ENCODE peak calls at places on chromosomes 4 and X, in six cellular contexts. One of them, this sample, is unnamed.
A peak's percentile ranks its signal among the peaks of the same experiment; 100 is the strongest.

GRCh38 chr4:98662619-98663225 is 4.3 kb upstream of the TSPAN5 start:
- DNase-seq in amniotic stem cell: no peak
- DNase-seq in activated naive CD4-positive, alpha-beta T cell treated with anti-CD3 and anti-CD28 coated beads, Interleukin-2, amount 50 U/mL, for 72 hours: peak; percentile 26
- DNase-seq in naive thymus-derived CD4-positive, alpha-beta T cell: peak; percentile 48
- DNase-seq in stimulated activated CD8-positive, alpha-beta memory T cell treated with anti-CD3 and anti-CD28 coated beads, Interleukin-2, amount 100 ng/mL, for 48 hours: peak; percentile 11
- DNase-seq in body of pancreas: peak; percentile 25
- DNase-seq in this sample: peak; percentile 11

GRCh38 chr4:85825937-85826678 is 351.2 kb downstream of the ARHGAP24 start:
- DNase-seq in amniotic stem cell: no peak
- DNase-seq in activated naive CD4-positive, alpha-beta T cell treated with anti-CD3 and anti-CD28 coated beads, Interleukin-2, amount 50 U/mL, for 72 hours: no peak
- DNase-seq in naive thymus-derived CD4-positive, alpha-beta T cell: no peak
- DNase-seq in stimulated activated CD8-positive, alpha-beta memory T cell treated with anti-CD3 and anti-CD28 coated beads, Interleukin-2, amount 100 ng/mL, for 48 hours: no peak
- DNase-seq in body of pancreas: peak; percentile 63
- DNase-seq in this sample: no peak

GRCh38 chrX:925652-926061 is 286.8 kb downstream of the CRLF2 start:
- DNase-seq in amniotic stem cell: no peak
- DNase-seq in activated naive CD4-positive, alpha-beta T cell treated with anti-CD3 and anti-CD28 coated beads, Interleukin-2, amount 50 U/mL, for 72 hours: no peak
- DNase-seq in naive thymus-derived CD4-positive, alpha-beta T cell: no peak
- DNase-seq in stimulated activated CD8-positive, alpha-beta memory T cell treated with anti-CD3 and anti-CD28 coated beads, Interleukin-2, amount 100 ng/mL, for 48 hours: no peak
- DNase-seq in body of pancreas: no peak
- DNase-seq in this sample: no peak

GRCh38 chr4:10099521-10100325 is 16.9 kb downstream of the WDR1 start:
- DNase-seq in amniotic stem cell: no peak
- DNase-seq in activated naive CD4-positive, alpha-beta T cell treated with anti-CD3 and anti-CD28 coated beads, Interleukin-2, amount 50 U/mL, for 72 hours: no peak
- DNase-seq in naive thymus-derived CD4-positive, alpha-beta T cell: peak; percentile 46
- DNase-seq in stimulated activated CD8-positive, alpha-beta memory T cell treated with anti-CD3 and anti-CD28 coated beads, Interleukin-2, amount 100 ng/mL, for 48 hours: no peak
- DNase-seq in body of pancreas: no peak
- DNase-seq in this sample: peak; percentile 50

GRCh38 chr4:121139533-121140222 is 24.4 kb downstream of the TNIP3 start:
- DNase-seq in amniotic stem cell: no peak
- DNase-seq in activated naive CD4-positive, alpha-beta T cell treated with anti-CD3 and anti-CD28 coated beads, Interleukin-2, amount 50 U/mL, for 72 hours: no peak
- DNase-seq in naive thymus-derived CD4-positive, alpha-beta T cell: no peak
- DNase-seq in stimulated activated CD8-positive, alpha-beta memory T cell treated with anti-CD3 and anti-CD28 coated beads, Interleukin-2, amount 100 ng/mL, for 48 hours: no peak
- DNase-seq in body of pancreas: no peak
- DNase-seq in this sample: peak; percentile 21

GRCh38 chrX:117327306-117327705 is 789.3 kb downstream of the KLHL13 start:
- DNase-seq in amniotic stem cell: no peak
- DNase-seq in activated naive CD4-positive, alpha-beta T cell treated with anti-CD3 and anti-CD28 coated beads, Interleukin-2, amount 50 U/mL, for 72 hours: no peak
- DNase-seq in naive thymus-derived CD4-positive, alpha-beta T cell: no peak
- DNase-seq in stimulated activated CD8-positive, alpha-beta memory T cell treated with anti-CD3 and anti-CD28 coated beads, Interleukin-2, amount 100 ng/mL, for 48 hours: no peak
- DNase-seq in body of pancreas: no peak
- DNase-seq in this sample: no peak

GRCh38 chr4:102562995-102563394 is 61.8 kb downstream of the NFKB1 start:
- DNase-seq in amniotic stem cell: no peak
- DNase-seq in activated naive CD4-positive, alpha-beta T cell treated with anti-CD3 and anti-CD28 coated beads, Interleukin-2, amount 50 U/mL, for 72 hours: no peak
- DNase-seq in naive thymus-derived CD4-positive, alpha-beta T cell: no peak
- DNase-seq in stimulated activated CD8-positive, alpha-beta memory T cell treated with anti-CD3 and anti-CD28 coated beads, Interleukin-2, amount 100 ng/mL, for 48 hours: no peak
- DNase-seq in body of pancreas: no peak
- DNase-seq in this sample: no peak

GRCh38 chr4:7679431-7679830 is 244.7 kb upstream of the PSAPL1 start:
- DNase-seq in amniotic stem cell: no peak
- DNase-seq in activated naive CD4-positive, alpha-beta T cell treated with anti-CD3 and anti-CD28 coated beads, Interleukin-2, amount 50 U/mL, for 72 hours: no peak
- DNase-seq in naive thymus-derived CD4-positive, alpha-beta T cell: no peak
- DNase-seq in stimulated activated CD8-positive, alpha-beta memory T cell treated with anti-CD3 and anti-CD28 coated beads, Interleukin-2, amount 100 ng/mL, for 48 hours: no peak
- DNase-seq in body of pancreas: no peak
- DNase-seq in this sample: no peak

GRCh38 chrX:123108513-123109427 is 75.3 kb upstream of the GRIA3 start:
- DNase-seq in amniotic stem cell: no peak
- DNase-seq in activated naive CD4-positive, alpha-beta T cell treated with anti-CD3 and anti-CD28 coated beads, Interleukin-2, amount 50 U/mL, for 72 hours: no peak
- DNase-seq in naive thymus-derived CD4-positive, alpha-beta T cell: no peak
- DNase-seq in stimulated activated CD8-positive, alpha-beta memory T cell treated with anti-CD3 and anti-CD28 coated beads, Interleukin-2, amount 100 ng/mL, for 48 hours: no peak
- DNase-seq in body of pancreas: no peak
- DNase-seq in this sample: no peak

GRCh38 chr4:176404591-176404990 is 84.8 kb downstream of the SPCS3 start:
- DNase-seq in amniotic stem cell: no peak
- DNase-seq in activated naive CD4-positive, alpha-beta T cell treated with anti-CD3 and anti-CD28 coated beads, Interleukin-2, amount 50 U/mL, for 72 hours: no peak
- DNase-seq in naive thymus-derived CD4-positive, alpha-beta T cell: no peak
- DNase-seq in stimulated activated CD8-positive, alpha-beta memory T cell treated with anti-CD3 and anti-CD28 coated beads, Interleukin-2, amount 100 ng/mL, for 48 hours: no peak
- DNase-seq in body of pancreas: no peak
- DNase-seq in this sample: no peak

GRCh38 chr4:118113220-118113619 is 78.9 kb downstream of the NDST3 start:
- DNase-seq in amniotic stem cell: no peak
- DNase-seq in activated naive CD4-positive, alpha-beta T cell treated with anti-CD3 and anti-CD28 coated beads, Interleukin-2, amount 50 U/mL, for 72 hours: no peak
- DNase-seq in naive thymus-derived CD4-positive, alpha-beta T cell: no peak
- DNase-seq in stimulated activated CD8-positive, alpha-beta memory T cell treated with anti-CD3 and anti-CD28 coated beads, Interleukin-2, amount 100 ng/mL, for 48 hours: no peak
- DNase-seq in body of pancreas: no peak
- DNase-seq in this sample: no peak

GRCh38 chr4:99102634-99103033 is 14.0 kb upstream of the ADH5 start:
- DNase-seq in amniotic stem cell: no peak
- DNase-seq in activated naive CD4-positive, alpha-beta T cell treated with anti-CD3 and anti-CD28 coated beads, Interleukin-2, amount 50 U/mL, for 72 hours: no peak
- DNase-seq in naive thymus-derived CD4-positive, alpha-beta T cell: no peak
- DNase-seq in stimulated activated CD8-positive, alpha-beta memory T cell treated with anti-CD3 and anti-CD28 coated beads, Interleukin-2, amount 100 ng/mL, for 48 hours: no peak
- DNase-seq in body of pancreas: no peak
- DNase-seq in this sample: no peak

GRCh38 chr4:183912585-183912984 is 7.5 kb downstream of the STOX2 start:
- DNase-seq in amniotic stem cell: no peak
- DNase-seq in activated naive CD4-positive, alpha-beta T cell treated with anti-CD3 and anti-CD28 coated beads, Interleukin-2, amount 50 U/mL, for 72 hours: no peak
- DNase-seq in naive thymus-derived CD4-positive, alpha-beta T cell: no peak
- DNase-seq in stimulated activated CD8-positive, alpha-beta memory T cell treated with anti-CD3 and anti-CD28 coated beads, Interleukin-2, amount 100 ng/mL, for 48 hours: no peak
- DNase-seq in body of pancreas: no peak
- DNase-seq in this sample: no peak

GRCh38 chr4:45147866-45148265 is 421.5 kb upstream of the GNPDA2 start:
- DNase-seq in amniotic stem cell: no peak
- DNase-seq in activated naive CD4-positive, alpha-beta T cell treated with anti-CD3 and anti-CD28 coated beads, Interleukin-2, amount 50 U/mL, for 72 hours: no peak
- DNase-seq in naive thymus-derived CD4-positive, alpha-beta T cell: no peak
- DNase-seq in stimulated activated CD8-positive, alpha-beta memory T cell treated with anti-CD3 and anti-CD28 coated beads, Interleukin-2, amount 100 ng/mL, for 48 hours: no peak
- DNase-seq in body of pancreas: no peak
- DNase-seq in this sample: no peak

GRCh38 chrX:119693032-119693995 is at the start of gene SEPTIN6:
- DNase-seq in amniotic stem cell: peak; percentile 39
- DNase-seq in activated naive CD4-positive, alpha-beta T cell treated with anti-CD3 and anti-CD28 coated beads, Interleukin-2, amount 50 U/mL, for 72 hours: peak; percentile 78
- DNase-seq in naive thymus-derived CD4-positive, alpha-beta T cell: peak; percentile 78
- DNase-seq in stimulated activated CD8-positive, alpha-beta memory T cell treated with anti-CD3 and anti-CD28 coated beads, Interleukin-2, amount 100 ng/mL, for 48 hours: peak; percentile 79
- DNase-seq in body of pancreas: peak; percentile 64
- DNase-seq in this sample: peak; percentile 95

GRCh38 chr4:111045992-111046391 is 423.1 kb upstream of the PITX2 start:
- DNase-seq in amniotic stem cell: no peak
- DNase-seq in activated naive CD4-positive, alpha-beta T cell treated with anti-CD3 and anti-CD28 coated beads, Interleukin-2, amount 50 U/mL, for 72 hours: no peak
- DNase-seq in naive thymus-derived CD4-positive, alpha-beta T cell: no peak
- DNase-seq in stimulated activated CD8-positive, alpha-beta memory T cell treated with anti-CD3 and anti-CD28 coated beads, Interleukin-2, amount 100 ng/mL, for 48 hours: no peak
- DNase-seq in body of pancreas: no peak
- DNase-seq in this sample: no peak

GRCh38 chr4:166064706-166065105 is 191.7 kb downstream of the TLL1 start:
- DNase-seq in amniotic stem cell: no peak
- DNase-seq in activated naive CD4-positive, alpha-beta T cell treated with anti-CD3 and anti-CD28 coated beads, Interleukin-2, amount 50 U/mL, for 72 hours: no peak
- DNase-seq in naive thymus-derived CD4-positive, alpha-beta T cell: no peak
- DNase-seq in stimulated activated CD8-positive, alpha-beta memory T cell treated with anti-CD3 and anti-CD28 coated beads, Interleukin-2, amount 100 ng/mL, for 48 hours: no peak
- DNase-seq in body of pancreas: no peak
- DNase-seq in this sample: no peak

GRCh38 chrX:69029696-69030245 is 135.5 kb downstream of the PJA1 start:
- DNase-seq in amniotic stem cell: no peak
- DNase-seq in activated naive CD4-positive, alpha-beta T cell treated with anti-CD3 and anti-CD28 coated beads, Interleukin-2, amount 50 U/mL, for 72 hours: no peak
- DNase-seq in naive thymus-derived CD4-positive, alpha-beta T cell: no peak
- DNase-seq in stimulated activated CD8-positive, alpha-beta memory T cell treated with anti-CD3 and anti-CD28 coated beads, Interleukin-2, amount 100 ng/mL, for 48 hours: no peak
- DNase-seq in body of pancreas: no peak
- DNase-seq in this sample: no peak

GRCh38 chrX:17397074-17397473 is 22.1 kb downstream of the NHS start:
- DNase-seq in amniotic stem cell: no peak
- DNase-seq in activated naive CD4-positive, alpha-beta T cell treated with anti-CD3 and anti-CD28 coated beads, Interleukin-2, amount 50 U/mL, for 72 hours: no peak
- DNase-seq in naive thymus-derived CD4-positive, alpha-beta T cell: no peak
- DNase-seq in stimulated activated CD8-positive, alpha-beta memory T cell treated with anti-CD3 and anti-CD28 coated beads, Interleukin-2, amount 100 ng/mL, for 48 hours: no peak
- DNase-seq in body of pancreas: no peak
- DNase-seq in this sample: no peak

This sample was measured in CD4-positive, CD25-positive, alpha-beta regulatory T cell.